ENCODE peak calls at places on chromosomes 5 and 9, in nine cellular contexts. X, S, F, Y, D, O, U, E and I are unnamed samples.

GRCh38 chr9:72396247-72397091 is 31.5 kb upstream of the ZFAND5 start:
- DNase-seq in X (peak), S (no peak), F (no peak), Y (peak), D (peak), O (peak), U (no peak), E (peak), I (no peak)

GRCh38 chr9:33159760-33160127 is 7.4 kb downstream of the B4GALT1 start:
- DNase-seq in X (no peak), S (no peak), F (no peak), Y (peak), D (peak), O (peak), U (no peak), E (peak), I (no peak)

GRCh38 chr9:113511047-113511521 is 47.6 kb downstream of the RGS3 start:
- DNase-seq in X (peak), S (no peak), F (peak), Y (no peak), D (no peak), O (peak), U (peak), E (no peak), I (no peak)

GRCh38 chr5:88660326-88660946 is 222.5 kb downstream of the MEF2C start:
- DNase-seq in X (peak), S (no peak), F (peak), Y (no peak), D (peak), O (peak), U (no peak), E (no peak), I (no peak)

GRCh38 chr5:10460252-10460906 is 18.7 kb downstream of the ROPN1L start:
- DNase-seq in X (no peak), S (no peak), F (no peak), Y (no peak), D (peak), O (peak), U (no peak), E (peak), I (no peak)

GRCh38 chr5:67066815-67067214 is 129.8 kb downstream of the CD180 start:
- DNase-seq in X (no peak), S (no peak), F (no peak), Y (no peak), D (no peak), O (peak), U (no peak), E (no peak), I (no peak)

GRCh38 chr5:157864067-157864466 is 5.1 kb upstream of the CLINT1 start:
- DNase-seq in X (no peak), S (no peak), F (no peak), Y (no peak), D (no peak), O (no peak), U (no peak), E (no peak), I (no peak)

GRCh38 chr9:88971131-88971960 is 19.9 kb upstream of the S1PR3 start:
- DNase-seq in X (no peak), S (no peak), F (no peak), Y (no peak), D (no peak), O (no peak), U (no peak), E (no peak), I (no peak)

GRCh38 chr5:40490464-40491083 is 189.1 kb upstream of the PTGER4 start:
- DNase-seq in X (no peak), S (no peak), F (no peak), Y (no peak), D (peak), O (peak), U (no peak), E (no peak), I (no peak)

GRCh38 chr9:36112516-36112915 is 24.0 kb upstream of the GLIPR2 start:
- DNase-seq in X (no peak), S (no peak), F (no peak), Y (no peak), D (no peak), O (no peak), U (no peak), E (no peak), I (no peak)

GRCh38 chr9:85599540-85600140 is 142.1 kb downstream of the AGTPBP1 start:
- DNase-seq in X (no peak), S (no peak), F (no peak), Y (no peak), D (peak), O (no peak), U (no peak), E (no peak), I (no peak)

GRCh38 chr9:123834218-123834906 is 95.6 kb downstream of the DENND1A start:
- DNase-seq in X (peak), S (no peak), F (no peak), Y (no peak), D (peak), O (peak), U (no peak), E (no peak), I (no peak)

GRCh38 chr5:108634251-108634950 is 113.3 kb upstream of the FER start:
- DNase-seq in X (no peak), S (no peak), F (no peak), Y (no peak), D (no peak), O (no peak), U (no peak), E (no peak), I (no peak)

GRCh38 chr5:158988987-158989624 is 110.6 kb downstream of the EBF1 start:
- DNase-seq in X (no peak), S (no peak), F (no peak), Y (no peak), D (no peak), O (no peak), U (no peak), E (no peak), I (no peak)

GRCh38 chr9:134525841-134526797 is 115.5 kb upstream of the COL5A1 start:
- DNase-seq in X (no peak), S (no peak), F (no peak), Y (no peak), D (peak), O (no peak), U (no peak), E (no peak), I (no peak)

GRCh38 chr5:147452137-147452838 is 57.6 kb downstream of the DPYSL3 start:
- DNase-seq in X (peak), S (no peak), F (peak), Y (no peak), D (no peak), O (no peak), U (no peak), E (no peak), I (no peak)

GRCh38 chr5:136012041-136012804 is 16.6 kb upstream of the TGFBI start:
- DNase-seq in X (no peak), S (no peak), F (no peak), Y (no peak), D (peak), O (peak), U (no peak), E (peak), I (peak)

GRCh38 chr9:125889122-125889523 is 141.9 kb downstream of the PBX3 start:
- DNase-seq in X (peak), S (no peak), F (no peak), Y (no peak), D (peak), O (no peak), U (no peak), E (peak), I (no peak)

GRCh38 chr9:18905033-18905882 is 127.8 kb downstream of the SAXO1 start:
- DNase-seq in X (no peak), S (no peak), F (no peak), Y (peak), D (peak), O (peak), U (no peak), E (no peak), I (no peak)

GRCh38 chr9:116223926-116224325 is 70.3 kb downstream of the PAPPA start:
- DNase-seq in X (no peak), S (no peak), F (no peak), Y (no peak), D (no peak), O (no peak), U (no peak), E (no peak), I (no peak)

GRCh38 chr5:103589416-103590175 is 27.0 kb upstream of the NUDT12 start:
- DNase-seq in X (no peak), S (no peak), F (no peak), Y (no peak), D (no peak), O (no peak), U (no peak), E (no peak), I (no peak)

GRCh38 chr5:17255471-17256016 is 38.1 kb downstream of the BASP1 start:
- DNase-seq in X (no peak), S (no peak), F (no peak), Y (no peak), D (no peak), O (no peak), U (no peak), E (no peak), I (no peak)

GRCh38 chr5:174058433-174059122 is 13.1 kb downstream of the NSG2 start:
- DNase-seq in X (no peak), S (no peak), F (no peak), Y (no peak), D (no peak), O (no peak), U (no peak), E (no peak), I (no peak)

GRCh38 chr5:35162848-35163770 is 67.2 kb downstream of the PRLR start:
- DNase-seq in X (no peak), S (no peak), F (no peak), Y (no peak), D (no peak), O (no peak), U (no peak), E (no peak), I (no peak)

GRCh38 chr5:172665049-172665541 is 24.0 kb downstream of the NEURL1B start:
- DNase-seq in X (no peak), S (no peak), F (no peak), Y (no peak), D (no peak), O (no peak), U (no peak), E (no peak), I (no peak)

GRCh38 chr9:22815246-22815645 is 368.6 kb downstream of the DMRTA1 start:
- DNase-seq in X (no peak), S (no peak), F (no peak), Y (no peak), D (no peak), O (no peak), U (no peak), E (no peak), I (no peak)

GRCh38 chr5:142481410-142481809 is 156.6 kb upstream of the SPRY4 start:
- DNase-seq in X (no peak), S (no peak), F (no peak), Y (no peak), D (no peak), O (no peak), U (no peak), E (no peak), I (no peak)

GRCh38 chr5:157710887-157711286 is 20.3 kb upstream of the THG1L start:
- DNase-seq in X (no peak), S (no peak), F (no peak), Y (no peak), D (peak), O (peak), U (no peak), E (no peak), I (no peak)

GRCh38 chr9:2262371-2262770 is 247.2 kb downstream of the SMARCA2 start:
- DNase-seq in X (no peak), S (no peak), F (no peak), Y (no peak), D (no peak), O (no peak), U (no peak), E (no peak), I (no peak)

GRCh38 chr5:14164764-14165163 is 21.6 kb downstream of the TRIO start:
- DNase-seq in X (no peak), S (no peak), F (no peak), Y (no peak), D (no peak), O (no peak), U (no peak), E (no peak), I (no peak)

GRCh38 chr9:86720893-86721698 is 226.2 kb downstream of the GAS1 start:
- DNase-seq in X (no peak), S (no peak), F (no peak), Y (no peak), D (peak), O (peak), U (no peak), E (no peak), I (no peak)

GRCh38 chr5:72649449-72649848 is 142.2 kb upstream of the ZNF366 start:
- DNase-seq in X (no peak), S (no peak), F (no peak), Y (no peak), D (peak), O (no peak), U (no peak), E (no peak), I (no peak)

GRCh38 chr9:106717686-106718085 is 145.3 kb upstream of the ZNF462 start:
- DNase-seq in X (no peak), S (no peak), F (no peak), Y (no peak), D (peak), O (peak), U (no peak), E (peak), I (no peak)

GRCh38 chr9:95025213-95026170 is 292.0 kb downstream of the FANCC start:
- DNase-seq in X (peak), S (no peak), F (no peak), Y (no peak), D (peak), O (peak), U (no peak), E (peak), I (peak)

GRCh38 chr5:35849850-35850249 is 6.8 kb upstream of the IL7R start:
- DNase-seq in X (no peak), S (no peak), F (no peak), Y (no peak), D (no peak), O (no peak), U (no peak), E (no peak), I (no peak)

GRCh38 chr5:133365738-133366137 is 246.6 kb downstream of the FSTL4 start:
- DNase-seq in X (no peak), S (no peak), F (no peak), Y (no peak), D (no peak), O (no peak), U (no peak), E (no peak), I (no peak)

GRCh38 chr5:94159144-94159543 is 417.7 kb upstream of the POU5F2 start:
- DNase-seq in X (no peak), S (no peak), F (no peak), Y (no peak), D (no peak), O (no peak), U (no peak), E (no peak), I (no peak)

GRCh38 chr5:139392678-139393496 is 2.0 kb downstream of the PROB1 start:
- DNase-seq in X (no peak), S (peak), F (no peak), Y (no peak), D (peak), O (peak), U (no peak), E (peak), I (no peak)

GRCh38 chr9:119868694-119869093 is 499.5 kb upstream of the BRINP1 start:
- DNase-seq in X (peak), S (no peak), F (peak), Y (no peak), D (no peak), O (no peak), U (peak), E (no peak), I (no peak)